ENCODE peak calls at places on chromosomes 7 and 10, in nine cellular contexts. I, Y, E, Z, X, R, K, A and N are unnamed samples.

GRCh38 chr7:94405506-94405905 is 10.8 kb downstream of the COL1A2 start:
- DNase-seq in I (no peak), Y (no peak), E (no peak), Z (no peak), X (no peak), R (no peak), K (no peak), A (no peak), N (no peak)

GRCh38 chr10:104300736-104301292 is 31.8 kb downstream of the GSTO2 start:
- DNase-seq in I (peak), Y (peak), E (no peak), Z (peak), X (peak), R (no peak), K (no peak), A (peak), N (peak)

GRCh38 chr10:78511324-78512204 is 477.9 kb downstream of the RPS24 start:
- DNase-seq in I (no peak), Y (no peak), E (no peak), Z (no peak), X (no peak), R (no peak), K (no peak), A (no peak), N (no peak)

GRCh38 chr7:17132726-17133125 is 165.7 kb upstream of the AHR start:
- DNase-seq in I (no peak), Y (no peak), E (no peak), Z (no peak), X (no peak), R (no peak), K (no peak), A (no peak), N (no peak)

GRCh38 chr7:30924624-30925023 is 13.0 kb downstream of the AQP1 start:
- DNase-seq in I (no peak), Y (no peak), E (peak), Z (no peak), X (no peak), R (no peak), K (no peak), A (no peak), N (no peak)

GRCh38 chr10:128927821-128928220 is 539.2 kb upstream of the MGMT start:
- DNase-seq in I (peak), Y (no peak), E (peak), Z (no peak), X (peak), R (no peak), K (no peak), A (no peak), N (no peak)

GRCh38 chr10:104123397-104123796 is 1.4 kb downstream of the SFR1 start:
- DNase-seq in I (no peak), Y (no peak), E (no peak), Z (no peak), X (no peak), R (no peak), K (peak), A (no peak), N (no peak)

GRCh38 chr7:104196161-104196560 is 11.7 kb downstream of the ORC5 start:
- DNase-seq in I (no peak), Y (no peak), E (no peak), Z (no peak), X (no peak), R (no peak), K (no peak), A (no peak), N (no peak)

GRCh38 chr7:12322287-12322902 is 81.3 kb downstream of the VWDE start:
- DNase-seq in I (no peak), Y (no peak), E (no peak), Z (peak), X (no peak), R (no peak), K (no peak), A (peak), N (no peak)

GRCh38 chr7:27346531-27347260 is 104.1 kb downstream of the EVX1 start:
- DNase-seq in I (no peak), Y (peak), E (peak), Z (peak), X (no peak), R (no peak), K (no peak), A (peak), N (no peak)

GRCh38 chr10:130401860-130402765 is 265.9 kb downstream of the GLRX3 start:
- DNase-seq in I (no peak), Y (no peak), E (no peak), Z (no peak), X (peak), R (no peak), K (no peak), A (no peak), N (no peak)

GRCh38 chr10:17655567-17656146 is 11.7 kb downstream of the STAM start:
- DNase-seq in I (no peak), Y (no peak), E (no peak), Z (no peak), X (no peak), R (no peak), K (no peak), A (peak), N (no peak)

GRCh38 chr7:151745090-151745638 is 131.8 kb downstream of the PRKAG2 start:
- DNase-seq in I (peak), Y (peak), E (no peak), Z (no peak), X (no peak), R (peak), K (no peak), A (peak), N (peak)